ENCODE peak calls at places on chromosomes 5 and 9, in six cellular contexts. E, D, J, C, X and K are unnamed samples.

GRCh38 chr5:112614986-112615385 is 122.7 kb upstream of the APC start:
- DNase-seq in E (no peak), D (no peak), J (no peak), C (no peak), X (no peak), K (no peak)

GRCh38 chr5:62000646-62001045 is 305.4 kb upstream of the KIF2A start:
- DNase-seq in E (no peak), D (no peak), J (no peak), C (no peak), X (no peak), K (no peak)

GRCh38 chr9:127108182-127108876 is 14.1 kb downstream of the ANGPTL2 start:
- DNase-seq in E (no peak), D (no peak), J (no peak), C (no peak), X (no peak), K (no peak)

GRCh38 chr9:100011062-100011681 is 87.6 kb downstream of the ERP44 start:
- DNase-seq in E (peak), D (peak), J (no peak), C (no peak), X (peak), K (no peak)

GRCh38 chr9:129520981-129521380 is 99.9 kb downstream of the C9orf50 start:
- DNase-seq in E (no peak), D (no peak), J (no peak), C (no peak), X (no peak), K (no peak)

GRCh38 chr9:36126016-36126786 is 10.3 kb upstream of the GLIPR2 start:
- DNase-seq in E (no peak), D (no peak), J (no peak), C (no peak), X (no peak), K (no peak)

GRCh38 chr9:128636556-128637530 is 19.8 kb downstream of the DYNC2I2 start:
- DNase-seq in E (no peak), D (no peak), J (no peak), C (no peak), X (no peak), K (no peak)

GRCh38 chr9:21615446-21615845 is 133.3 kb upstream of the IFNE start:
- DNase-seq in E (no peak), D (no peak), J (no peak), C (no peak), X (no peak), K (no peak)

GRCh38 chr5:138653502-138653901 is 78.3 kb upstream of the HSPA9 start:
- DNase-seq in E (no peak), D (peak), J (peak), C (no peak), X (no peak), K (no peak)

GRCh38 chr9:134442486-134443168 is 116.4 kb downstream of the RXRA start:
- DNase-seq in E (no peak), D (no peak), J (no peak), C (no peak), X (no peak), K (no peak)

GRCh38 chr5:126122942-126123341 is 300.3 kb upstream of the GRAMD2B start:
- DNase-seq in E (no peak), D (no peak), J (no peak), C (peak), X (no peak), K (no peak)